ENCODE peak calls at places on chromosomes 16 and 17, in five cellular contexts. T, V, M, F and U are unnamed samples.

GRCh38 chr16:51523400-51523799 is 372.3 kb upstream of the SALL1 start:
- DNase-seq in M (no peak), T (no peak), F (no peak), V (no peak), U (no peak)

GRCh38 chr16:75087040-75087979 is 29.3 kb downstream of the LDHD start:
- DNase-seq in F (no peak), V (no peak), T (peak; percentile 98), M (no peak), U (peak; percentile 80)

GRCh38 chr16:361872-362701 is 8.3 kb downstream of the MRPL28 start:
- DNase-seq in F (peak; percentile 85), T (peak; percentile 54), V (peak; percentile 20), M (peak; percentile 47), U (peak; percentile 72)

GRCh38 chr16:10741844-10742243 is 1.8 kb upstream of the NUBP1 start:
- DNase-seq in F (no peak), M (no peak), V (no peak), T (peak; percentile 47), U (no peak)

GRCh38 chr16:56610609-56611111 is 2.3 kb downstream of the MT2A start:
- DNase-seq in F (no peak), M (no peak), V (peak; percentile 60), T (no peak), U (peak; percentile 70)

GRCh38 chr17:14201595-14201994 is 35.1 kb downstream of the CDRT15 start:
- DNase-seq in F (peak; percentile 77), M (no peak), V (no peak), T (no peak), U (peak; percentile 9)

GRCh38 chr17:46851029-46851741 is at the start of gene WNT9B:
- DNase-seq in F (peak; percentile 27), V (no peak), M (no peak), T (no peak), U (no peak)

GRCh38 chr17:75645889-75646625 is 12.8 kb downstream of the SMIM5 start:
- DNase-seq in V (no peak), T (no peak), M (no peak), F (no peak), U (peak; percentile 56)

GRCh38 chr16:253833-254232 is 19.2 kb downstream of the FAM234A start:
- DNase-seq in M (no peak), F (peak; percentile 14), T (no peak), V (no peak), U (no peak)

GRCh38 chr17:36507266-36507665 is 20.8 kb downstream of the ZNHIT3 start:
- DNase-seq in F (no peak), T (no peak), V (no peak), M (no peak), U (no peak)

GRCh38 chr17:50114849-50115357 is 15.1 kb downstream of the SAMD14 start:
- DNase-seq in T (peak; percentile 77), F (peak; percentile 76), M (no peak), V (no peak), U (peak; percentile 75)

GRCh38 chr16:27470567-27471431 is 68.8 kb downstream of the IL21R start:
- DNase-seq in M (no peak), T (no peak), V (no peak), F (no peak), U (peak; percentile 87)

GRCh38 chr16:6643083-6643686 is 689.5 kb upstream of the RBFOX1 start:
- DNase-seq in F (peak; percentile 74), M (no peak), V (peak; percentile 18), T (no peak), U (peak; percentile 57)

GRCh38 chr16:83732536-83732935 is 75.2 kb upstream of the HSBP1 start:
- DNase-seq in V (no peak), T (no peak), M (no peak), F (no peak), U (no peak)

GRCh38 chr16:48507886-48508285 is 102.1 kb downstream of the N4BP1 start:
- DNase-seq in V (no peak), M (no peak), F (no peak), T (no peak), U (no peak)

GRCh38 chr17:7582401-7583252 is 1.0 kb upstream of the MPDU1 start:
- DNase-seq in M (no peak), V (no peak), T (no peak), F (no peak), U (no peak)

GRCh38 chr16:35795361-35796029 is 2336.1 kb downstream of the TP53TG3F start:
- DNase-seq in V (no peak), M (no peak), T (peak; percentile 53), F (no peak), U (no peak)

GRCh38 chr16:70267516-70267915 is 15.8 kb upstream of the EXOSC6 start:
- DNase-seq in F (peak; percentile 37), V (no peak), T (peak; percentile 36), M (no peak), U (peak; percentile 61)

GRCh38 chr17:70674061-70674460 is 504.7 kb downstream of the KCNJ2 start:
- DNase-seq in T (no peak), V (no peak), M (no peak), F (no peak), U (no peak)

GRCh38 chr17:45312477-45313418 is 4.1 kb downstream of the MAP3K14 start:
- DNase-seq in M (no peak), V (no peak), F (peak; percentile 41), T (no peak), U (no peak)

GRCh38 chr17:35345445-35345925 is 27.9 kb downstream of the SLFN11 start:
- DNase-seq in T (no peak), V (no peak), F (no peak), M (no peak), U (no peak)

GRCh38 chr17:56594528-56595418 is 1.3 kb downstream of the NOG start:
- DNase-seq in V (no peak), F (peak; percentile 49), M (no peak), T (no peak), U (peak; percentile 26)

GRCh38 chr17:47301161-47301560 is 22.6 kb upstream of the EFCAB13 start:
- DNase-seq in F (no peak), V (no peak), M (no peak), T (no peak), U (no peak)

GRCh38 chr17:68595496-68595895 is 5.7 kb downstream of the FAM20A start:
- DNase-seq in V (no peak), F (no peak), T (no peak), M (no peak), U (no peak)

GRCh38 chr17:17782425-17783120 is 54.2 kb downstream of the SREBF1 start:
- DNase-seq in T (no peak), M (no peak), F (no peak), V (no peak), U (peak; percentile 15)

GRCh38 chr16:57996406-57997175 is 3.9 kb downstream of the ZNF319 start:
- DNase-seq in V (no peak), F (no peak), M (no peak), T (no peak), U (no peak)

GRCh38 chr16:17325744-17326143 is 145.0 kb downstream of the XYLT1 start:
- DNase-seq in M (no peak), T (no peak), F (no peak), V (no peak), U (no peak)

GRCh38 chr17:76879691-76880090 is 11.5 kb downstream of the MGAT5B start:
- DNase-seq in V (no peak), F (no peak), M (no peak), T (no peak), U (no peak)

GRCh38 chr17:68840073-68840472 is 115.1 kb downstream of the ABCA8 start:
- DNase-seq in T (no peak), V (no peak), M (no peak), F (no peak), U (no peak)

GRCh38 chr16:25194285-25194878 is 22.4 kb upstream of the AQP8 start:
- DNase-seq in M (no peak), F (no peak), T (no peak), V (no peak), U (no peak)

GRCh38 chr17:75344664-75345063 is 55.4 kb upstream of the SLC25A19 start:
- DNase-seq in F (peak; percentile 64), M (no peak), V (no peak), T (no peak), U (no peak)

GRCh38 chr17:2735896-2736295 is 13.6 kb downstream of the CCDC92B start:
- DNase-seq in V (no peak), M (no peak), F (no peak), T (no peak), U (no peak)

GRCh38 chr16:10876305-10876704 is 697 bp upstream of the CIITA start:
- DNase-seq in F (no peak), M (no peak), T (no peak), V (no peak), U (no peak)